ENCODE peak calls at places on chromosomes 6 and 20, in six cellular contexts. Z, D, F, C, G and P are unnamed samples. For H3K4me1, the result is how much of the 10 kb centered on the place peaks cover.

GRCh38 chr6:3804981-3805380 is 44.2 kb upstream of the FAM50B start:
- DNase-seq in Z (no peak), D (no peak), F (no peak), C (no peak), G (no peak), P (no peak)

GRCh38 chr6:10954590-10955010 is 67.7 kb downstream of the SYCP2L start:
- DNase-seq in Z (peak), D (peak), F (peak), C (peak), G (peak), P (peak)

GRCh38 chr6:104281370-104281769 is 578.3 kb downstream of the HACE1 start:
- DNase-seq in Z (no peak), D (no peak), F (peak), C (no peak), G (no peak), P (no peak)

GRCh38 chr6:77450924-77451323 is 12.4 kb downstream of the HTR1B start:
- DNase-seq in Z (peak), D (no peak), F (no peak), C (no peak), G (no peak), P (no peak)

GRCh38 chr6:22680950-22681349 is 111.6 kb downstream of the HDGFL1 start:
- DNase-seq in Z (no peak), D (no peak), F (no peak), C (no peak), G (no peak), P (no peak)

GRCh38 chr6:52555531-52556228 is 21.2 kb downstream of the TRAM2 start:
- DNase-seq in Z (peak), D (no peak), F (no peak), C (no peak), G (no peak), P (no peak)

GRCh38 chr6:25165817-25166216 is 113.4 kb upstream of the CARMIL1 start:
- DNase-seq in Z (no peak), D (no peak), F (no peak), C (no peak), G (no peak), P (no peak)

GRCh38 chr20:56875052-56875663 is 246.1 kb downstream of the TFAP2C start:
- DNase-seq in Z (peak), D (no peak), F (peak), C (no peak), G (no peak), P (no peak)

GRCh38 chr20:53828673-53829085 is 235.0 kb upstream of the ZNF217 start:
- DNase-seq in Z (peak), D (no peak), F (peak), C (no peak), G (no peak), P (no peak)

GRCh38 chr20:20083796-20084195 is 31.5 kb downstream of the CFAP61 start:
- DNase-seq in Z (peak), D (no peak), F (no peak), C (no peak), G (no peak), P (no peak)

GRCh38 chr6:158803733-158804143 is 15.4 kb downstream of the EZR start:
- DNase-seq in Z (no peak), D (no peak), F (peak), C (peak), G (no peak), P (no peak)

GRCh38 chr20:41340327-41341055 is at the start of gene LPIN3:
- DNase-seq in Z (peak), D (peak), F (peak), C (peak), G (peak), P (peak)

GRCh38 chr20:20211274-20211987 is 156.5 kb upstream of the INSM1 start:
- DNase-seq in Z (no peak), D (no peak), F (no peak), C (no peak), G (no peak), P (no peak)

GRCh38 chr20:53652090-53652858 is 58.6 kb upstream of the ZNF217 start:
- DNase-seq in Z (peak), D (no peak), F (no peak), C (no peak), G (no peak), P (no peak)

GRCh38 chr20:40689100-40689942 is at the start of gene MAFB:
- DNase-seq in Z (peak), D (peak), F (peak), C (peak), G (peak), P (peak)

GRCh38 chr20:59622496-59622895 is 18.2 kb downstream of the PHACTR3 start:
- DNase-seq in Z (no peak), D (no peak), F (no peak), C (no peak), G (no peak), P (no peak)

GRCh38 chr6:24524801-24525200 is 30.0 kb downstream of the ALDH5A1 start:
- DNase-seq in Z (peak), D (no peak), F (peak), C (no peak), G (no peak), P (no peak)

GRCh38 chr6:105992315-105992961 is 93.7 kb upstream of the PRDM1 start:
- DNase-seq in Z (peak), D (peak), F (peak), C (peak), G (peak), P (peak)

GRCh38 chr20:29878777-29879442 is 1378.6 kb upstream of the DEFB115 start:
- DNase-seq in Z (no peak), D (no peak), F (peak), C (peak), G (no peak), P (peak)

GRCh38 chr6:692356-692851 is 535 bp downstream of the EXOC2 start:
- DNase-seq in Z (peak), D (no peak), F (peak), C (peak), G (peak), P (peak)

GRCh38 chr6:1901556-1901955 is 291.8 kb downstream of the FOXC1 start:
- DNase-seq in Z (peak), D (no peak), F (no peak), C (no peak), G (no peak), P (no peak)

GRCh38 chr6:156777866-156778614 is 862 bp downstream of the ARID1B start:
- DNase-seq in Z (peak), D (peak), F (peak), C (peak), G (peak), P (peak)

DNA sequence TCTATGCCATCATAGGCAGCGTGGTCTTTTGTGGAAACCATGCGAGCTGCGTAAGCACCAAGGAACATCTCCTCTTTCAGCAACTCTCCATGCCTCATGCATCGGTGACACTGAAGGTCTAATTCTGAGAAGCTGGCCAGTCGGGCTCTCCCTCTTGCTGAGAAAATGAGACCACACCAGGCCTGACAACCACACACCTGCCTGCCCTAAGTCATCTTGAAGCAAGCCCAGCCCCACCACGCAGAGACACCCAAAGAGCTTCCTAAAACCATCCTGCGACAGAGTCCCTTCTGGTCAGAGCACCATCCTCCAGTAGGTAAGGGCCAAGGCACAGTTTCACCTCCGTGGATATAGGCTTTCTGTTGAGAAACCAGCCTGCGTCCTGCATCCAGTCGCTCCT is 26.6 kb downstream of the PREX1 start:
- DNase-seq in Z (no peak), D (no peak), F (no peak), C (no peak), G (no peak), P (no peak)
- H3K4me1 ChIP-seq in Z (under half), D (under half), F (under half), C (under half), G (under half), P (under half)

GRCh38 chr20:52242237-52243230 is 51.0 kb upstream of the ZFP64 start:
- DNase-seq in Z (peak), D (no peak), F (no peak), C (no peak), G (no peak), P (no peak)
- H3K4me3 ChIP-seq in Z (no peak), D (no peak), F (no peak), C (no peak), G (no peak), P (no peak)

GRCh38 chr6:36718560-36718959 is 20.9 kb downstream of the RAB44 start:
- DNase-seq in Z (no peak), D (no peak), F (no peak), C (no peak), G (no peak), P (no peak)
- H3K4me1 ChIP-seq in Z (under half), D (under half), F (under half), C (under half), G (under half), P (under half)

DNA sequence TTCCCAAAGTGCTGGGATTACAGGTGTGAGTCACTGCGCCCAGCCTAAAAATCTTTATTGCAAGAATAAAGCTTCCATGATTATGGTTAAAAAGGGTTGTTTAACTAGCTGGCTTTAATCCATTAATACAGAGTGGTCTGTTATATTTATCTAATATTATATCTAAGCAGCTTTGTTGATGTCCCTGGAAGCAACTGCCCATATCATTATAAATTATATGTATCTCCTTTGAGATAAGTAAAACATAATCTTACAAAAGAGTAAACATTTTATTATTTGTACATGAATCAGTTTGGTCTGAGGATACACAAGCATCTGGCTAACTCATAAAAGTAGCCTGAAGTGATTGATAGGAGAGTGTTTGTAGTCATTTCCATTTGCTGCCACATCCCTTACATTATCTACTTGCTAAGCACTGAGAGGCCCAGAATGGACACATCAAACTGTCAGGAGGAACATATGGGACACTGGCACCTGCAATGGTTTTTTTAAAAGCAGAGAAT is 46.9 kb downstream of the TRAF3IP2 start:
- DNase-seq in Z (no peak), D (no peak), F (no peak), C (no peak), G (no peak), P (no peak)
- H3K4me3 ChIP-seq in Z (no peak), D (no peak), F (no peak), C (no peak), G (no peak), P (no peak)

GRCh38 chr6:108733706-108734105 is 114.5 kb upstream of the ARMC2 start:
- DNase-seq in Z (no peak), D (no peak), F (peak), C (no peak), G (no peak), P (no peak)

GRCh38 chr6:108732101-108732870 is 115.9 kb upstream of the ARMC2 start:
- DNase-seq in Z (peak), D (no peak), F (peak), C (peak), G (no peak), P (no peak)

GRCh38 chr6:108735310-108735990 is 112.8 kb upstream of the ARMC2 start:
- DNase-seq in Z (no peak), D (no peak), F (peak), C (no peak), G (no peak), P (no peak)

GRCh38 chr6:108735991-108736345 is 112.3 kb upstream of the ARMC2 start:
- DNase-seq in Z (no peak), D (no peak), F (peak), C (peak), G (no peak), P (no peak)

GRCh38 chr6:108734336-108734922 is 113.8 kb upstream of the ARMC2 start:
- DNase-seq in Z (no peak), D (no peak), F (peak), C (peak), G (no peak), P (no peak)
- H3K4me1 ChIP-seq in Z (under half), D (under half), F (under half), C (under half), G (under half), P (under half)

GRCh38 chr6:163491901-163492300 is 77.4 kb downstream of the QKI start:
- DNase-seq in Z (no peak), D (no peak), F (no peak), C (no peak), G (no peak), P (no peak)

GRCh38 chr6:163494279-163494727 is 79.8 kb downstream of the QKI start:
- DNase-seq in Z (no peak), D (no peak), F (no peak), C (no peak), G (no peak), P (no peak)

GRCh38 chr6:163501022-163501421 is 86.5 kb downstream of the QKI start:
- DNase-seq in Z (no peak), D (no peak), F (no peak), C (no peak), G (no peak), P (no peak)

GRCh38 chr6:163500105-163500504 is 85.6 kb downstream of the QKI start:
- DNase-seq in Z (no peak), D (no peak), F (no peak), C (no peak), G (no peak), P (no peak)

DNA sequence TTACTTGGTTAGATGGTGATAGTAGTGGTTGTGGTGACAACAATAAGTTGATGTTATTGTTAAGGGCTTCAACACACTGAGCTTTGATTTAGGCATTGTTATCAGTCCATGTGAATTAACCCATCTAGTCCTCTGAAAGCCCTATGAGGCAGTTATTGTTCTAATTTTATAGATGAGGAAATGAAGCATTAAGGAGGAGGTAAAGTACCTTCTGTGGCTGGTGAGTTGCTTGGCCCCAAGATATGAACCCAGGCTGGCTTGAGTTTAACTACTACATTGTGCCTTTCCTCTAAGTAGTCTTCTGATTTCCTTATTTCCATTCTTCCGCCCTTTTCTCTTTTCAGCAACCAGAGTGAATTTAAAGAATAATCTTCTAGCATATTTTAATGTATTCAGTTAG is 81.7 kb downstream of the QKI start:
- DNase-seq in Z (no peak), D (no peak), F (no peak), C (no peak), G (no peak), P (no peak)
- H3K4me3 ChIP-seq in Z (no peak), D (no peak), F (no peak), C (no peak), G (no peak), P (no peak)

GRCh38 chr20:8782804-8783203 is 286.1 kb upstream of the PLCB4 start:
- DNase-seq in Z (peak), D (no peak), F (no peak), C (no peak), G (no peak), P (no peak)
- H3K4me1 ChIP-seq in Z (under half), D (under half), F (under half), C (under half), G (under half), P (under half)

GRCh38 chr6:26307830-26308229 is 57.2 kb upstream of the BTN3A2 start:
- DNase-seq in Z (no peak), D (no peak), F (no peak), C (no peak), G (no peak), P (no peak)

GRCh38 chr6:26302941-26303559 is 61.9 kb upstream of the BTN3A2 start:
- DNase-seq in Z (no peak), D (no peak), F (no peak), C (no peak), G (no peak), P (no peak)

GRCh38 chr6:26306248-26306647 is 58.8 kb upstream of the BTN3A2 start:
- DNase-seq in Z (peak), D (no peak), F (no peak), C (no peak), G (no peak), P (no peak)

GRCh38 chr6:26304213-26305096 is 60.5 kb upstream of the BTN3A2 start:
- DNase-seq in Z (peak), D (peak), F (no peak), C (no peak), G (no peak), P (peak)

GRCh38 chr6:26305097-26305841 is 59.7 kb upstream of the BTN3A2 start:
- DNase-seq in Z (peak), D (peak), F (peak), C (peak), G (no peak), P (peak)
- H3K4me3 ChIP-seq in Z (peak), D (peak), F (peak), C (peak), G (no peak), P (peak)

GRCh38 chr6:150633466-150633795 is 33.7 kb downstream of the PLEKHG1 start:
- DNase-seq in Z (no peak), D (no peak), F (no peak), C (no peak), G (no peak), P (no peak)
- H3K4me1 ChIP-seq in Z (under half), D (under half), F (under half), C (under half), G (under half), P (under half)